ENCODE peak calls at places on chromosome 4, in nine cellular contexts. I is coronary artery, Y is B cell, R is GM06990, U is HFFc6, D is progenitor cell of endocrine pancreas, E is RWPE1, G is cardiac muscle cell, T is endodermal cell. X is an unnamed sample.

GRCh38 chr4:74608151-74608949 is 163.4 kb downstream of the AREG start:
- DNase-seq in U (peak; percentile 17), G (no peak), D (no peak), R (no peak), T (no peak), Y (no peak), E (peak; percentile 57), I (no peak), X (no peak)

GRCh38 chr4:3865986-3866812 is 100.0 kb downstream of the ADRA2C start:
- DNase-seq in E (no peak), U (no peak), Y (no peak), I (no peak), T (peak; percentile 27), D (no peak), R (no peak), G (no peak), X (no peak)

GRCh38 chr4:101262683-101263082 is 84.6 kb downstream of the PPP3CA start:
- DNase-seq in Y (peak; percentile 26), T (no peak), U (no peak), D (no peak), I (no peak), G (no peak), R (no peak), E (no peak), X (no peak)

GRCh38 chr4:48896845-48897244 is 9.7 kb downstream of the OCIAD2 start:
- DNase-seq in D (no peak), I (no peak), U (no peak), R (no peak), Y (no peak), E (no peak), T (no peak), G (no peak), X (no peak)

GRCh38 chr4:150236626-150237025 is 158.4 kb downstream of the DCLK2 start:
- DNase-seq in R (no peak), U (peak; percentile 67), T (no peak), Y (no peak), I (no peak), E (no peak), G (no peak), D (no peak), X (no peak)

GRCh38 chr4:149766135-149766534 is 49.5 kb downstream of the IQCM start:
- DNase-seq in Y (no peak), T (no peak), I (no peak), D (no peak), U (no peak), E (no peak), R (no peak), G (no peak), X (no peak)

GRCh38 chr4:89838005-89838404 is 1.0 kb upstream of the SNCA start:
- DNase-seq in T (peak; percentile 66), U (no peak), R (no peak), G (peak; percentile 35), D (no peak), Y (peak; percentile 13), I (no peak), E (no peak), X (peak; percentile 12)

GRCh38 chr4:136526517-136526916 is 1005.8 kb downstream of the PCDH18 start:
- DNase-seq in Y (no peak), U (no peak), I (no peak), G (no peak), R (no peak), E (no peak), T (no peak), D (no peak), X (no peak)

GRCh38 chr4:118224239-118224829 is 128.5 kb downstream of the PRSS12 start:
- DNase-seq in I (no peak), U (peak; percentile 41), D (no peak), G (peak; percentile 74), Y (peak; percentile 19), R (no peak), T (no peak), E (peak; percentile 15), X (peak; percentile 14)

GRCh38 chr4:98642991-98643426 is 15.4 kb downstream of the TSPAN5 start:
- DNase-seq in G (no peak), E (peak; percentile 38), D (no peak), Y (no peak), U (peak; percentile 69), I (no peak), T (no peak), R (no peak), X (no peak)

GRCh38 chr4:40672528-40673522 is 43.2 kb upstream of the RBM47 start:
- DNase-seq in Y (no peak), G (no peak), U (peak; percentile 94), I (no peak), D (no peak), E (peak; percentile 81), R (peak; percentile 61), T (peak; percentile 76), X (peak; percentile 75)

GRCh38 chr4:72283357-72283756 is 251.6 kb downstream of the NPFFR2 start:
- DNase-seq in T (no peak), I (no peak), Y (no peak), U (no peak), G (no peak), D (no peak), R (no peak), E (no peak), X (no peak)

GRCh38 chr4:141636771-141637460 is 533 bp downstream of the IL15 start:
- DNase-seq in G (peak; percentile 75), Y (peak; percentile 52), R (peak; percentile 70), T (peak; percentile 79), E (peak; percentile 65), D (peak; percentile 19), U (peak; percentile 47), I (peak; percentile 78), X (peak; percentile 56)

GRCh38 chr4:173958445-173958844 is 325.0 kb downstream of the FBXO8 start:
- DNase-seq in D (no peak), T (no peak), E (no peak), U (no peak), Y (no peak), G (no peak), R (no peak), I (no peak), X (no peak)

GRCh38 chr4:185716008-185716976 is 95.7 kb downstream of the SORBS2 start:
- DNase-seq in G (no peak), R (no peak), I (no peak), Y (no peak), T (no peak), E (no peak), U (no peak), D (no peak), X (no peak)

GRCh38 chr4:8671712-8672290 is 79.2 kb downstream of the CPZ start:
- DNase-seq in U (no peak), G (no peak), T (peak; percentile 46), D (no peak), I (peak; percentile 46), R (no peak), E (no peak), Y (no peak), X (no peak)

GRCh38 chr4:177717407-177717806 is 275.2 kb upstream of the AGA start:
- DNase-seq in E (no peak), R (no peak), Y (no peak), T (no peak), I (no peak), D (no peak), U (no peak), G (no peak), X (no peak)

GRCh38 chr4:111268769-111269414 is 646.0 kb upstream of the PITX2 start:
- DNase-seq in G (no peak), T (no peak), I (no peak), D (no peak), R (peak; percentile 49), U (peak; percentile 69), E (no peak), Y (no peak), X (peak; percentile 48)

GRCh38 chr4:5821665-5822358 is 71.1 kb downstream of the CRMP1 start:
- DNase-seq in Y (peak; percentile 8), I (no peak), U (no peak), T (peak; percentile 91), E (no peak), R (no peak), D (no peak), G (peak; percentile 28), X (no peak)

GRCh38 chr4:55733874-55734437 is 85.6 kb upstream of the EXOC1L start:
- DNase-seq in I (no peak), E (peak; percentile 85), D (no peak), T (no peak), G (no peak), R (no peak), U (peak; percentile 10), Y (no peak), X (no peak)

GRCh38 chr4:55732864-55733263 is 86.7 kb upstream of the EXOC1L start:
- DNase-seq in G (no peak), D (no peak), I (no peak), E (no peak), T (no peak), U (no peak), Y (no peak), R (no peak), X (no peak)

DNA sequence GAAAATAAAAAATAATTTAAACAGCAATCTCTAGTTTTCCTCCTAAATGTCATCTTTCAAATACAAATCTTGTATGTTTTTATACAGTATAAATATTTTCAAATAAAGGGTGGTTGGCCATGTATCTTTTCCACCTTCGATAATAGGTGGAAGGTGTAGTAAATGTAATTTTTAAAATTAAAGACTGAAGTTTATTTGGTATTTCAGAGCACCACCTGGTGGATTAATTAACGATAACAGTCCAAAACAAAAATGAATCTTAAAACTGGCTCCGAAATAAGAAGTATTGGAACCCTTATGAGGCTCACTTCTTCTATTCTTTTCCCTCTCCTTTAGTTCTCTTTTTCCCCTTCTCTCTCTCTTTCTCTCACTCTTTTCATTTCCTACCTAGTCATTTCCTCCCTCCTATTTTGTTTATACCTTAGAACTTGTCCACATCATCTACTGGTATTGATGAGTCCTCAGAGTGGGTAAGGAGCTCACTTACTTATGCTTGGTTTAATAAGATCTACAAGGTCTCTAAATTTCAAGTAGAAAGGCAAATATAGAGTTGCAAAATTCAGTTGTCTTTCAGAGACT is 82.9 kb upstream of the EXOC1L start:
- DNase-seq in R (no peak), G (no peak), D (no peak), E (peak; percentile 31), I (no peak), U (no peak), Y (peak; percentile 24), T (no peak), X (peak; percentile 28)
- TF ChIP-seq CTCF in R (peak; percentile 33), G (peak; percentile 28), D (peak; percentile 52), E (peak; percentile 57), I (no peak), U (peak; percentile 74), Y (peak; percentile 68), T (peak; percentile 70), X (no peak)

GRCh38 chr4:106875340-106875739 is 160.8 kb downstream of the DKK2 start:
- DNase-seq in G (no peak), I (no peak), T (peak; percentile 81), R (no peak), U (no peak), Y (no peak), D (no peak), E (no peak), X (no peak)
- TF ChIP-seq CTCF in G (no peak), I (no peak), T (peak; percentile 72), R (peak; percentile 35), U (peak; percentile 22), Y (no peak), D (no peak), E (no peak), X (no peak)

GRCh38 chr4:164441131-164441530 is 312.8 kb upstream of the SMIM31 start:
- DNase-seq in U (no peak), R (no peak), I (no peak), E (no peak), D (no peak), T (no peak), Y (no peak), G (no peak), X (no peak)
- TF ChIP-seq CTCF in U (no peak), R (no peak), I (no peak), E (no peak), D (no peak), T (no peak), Y (no peak), G (no peak), X (no peak)

GRCh38 chr4:38314663-38315062 is 349.3 kb upstream of the KLF3 start:
- DNase-seq in G (no peak), R (no peak), U (no peak), I (no peak), T (no peak), E (peak; percentile 69), D (no peak), Y (no peak), X (no peak)
- TF ChIP-seq CTCF in G (no peak), R (no peak), U (no peak), I (no peak), T (no peak), E (no peak), D (no peak), Y (no peak), X (no peak)

X was measured in GM13976.